ENCODE peak calls at places on chromosomes 2 and 18, in seven cellular contexts. One of them, this sample, is unnamed.

GRCh38 chr2:71618327-71619113 is 165.2 kb downstream of the DYSF start:
- DNase-seq in psoas muscle: peak; percentile 45
- DNase-seq in IMR-90: no peak
- DNase-seq in uterus: no peak
- DNase-seq in endodermal cell: peak; percentile 46
- DNase-seq in lung: peak; percentile 24
- DNase-seq in neural progenitor cell: no peak
- DNase-seq in this sample: peak; percentile 88

GRCh38 chr2:10978112-10978670 is 66.5 kb downstream of the KCNF1 start:
- DNase-seq in psoas muscle: no peak
- DNase-seq in IMR-90: no peak
- DNase-seq in uterus: no peak
- DNase-seq in endodermal cell: no peak
- DNase-seq in lung: no peak
- DNase-seq in neural progenitor cell: no peak
- DNase-seq in this sample: no peak

GRCh38 chr18:61127714-61128485 is 205.3 kb upstream of the CDH20 start:
- DNase-seq in psoas muscle: no peak
- DNase-seq in IMR-90: no peak
- DNase-seq in uterus: no peak
- DNase-seq in endodermal cell: peak; percentile 62
- DNase-seq in lung: no peak
- DNase-seq in neural progenitor cell: no peak
- DNase-seq in this sample: no peak

GRCh38 chr2:85438291-85439110 is 20.0 kb downstream of the SH2D6 start:
- DNase-seq in psoas muscle: peak; percentile 66
- DNase-seq in IMR-90: no peak
- DNase-seq in uterus: peak; percentile 59
- DNase-seq in endodermal cell: peak; percentile 79
- DNase-seq in lung: no peak
- DNase-seq in neural progenitor cell: no peak
- DNase-seq in this sample: no peak

GRCh38 chr18:2988041-2988794 is 24.7 kb downstream of the LPIN2 start:
- DNase-seq in psoas muscle: no peak
- DNase-seq in IMR-90: peak; percentile 82
- DNase-seq in uterus: no peak
- DNase-seq in endodermal cell: no peak
- DNase-seq in lung: no peak
- DNase-seq in neural progenitor cell: no peak
- DNase-seq in this sample: no peak

GRCh38 chr18:79853993-79854364 is 56.2 kb downstream of the KCNG2 start:
- DNase-seq in psoas muscle: peak; percentile 28
- DNase-seq in IMR-90: no peak
- DNase-seq in uterus: no peak
- DNase-seq in endodermal cell: peak; percentile 44
- DNase-seq in lung: no peak
- DNase-seq in neural progenitor cell: no peak
- DNase-seq in this sample: no peak

GRCh38 chr18:493974-494601 is 6.4 kb downstream of the COLEC12 start:
- DNase-seq in psoas muscle: no peak
- DNase-seq in IMR-90: peak; percentile 54
- DNase-seq in uterus: no peak
- DNase-seq in endodermal cell: no peak
- DNase-seq in lung: no peak
- DNase-seq in neural progenitor cell: peak; percentile 57
- DNase-seq in this sample: no peak

GRCh38 chr2:38554973-38555595 is 47.6 kb downstream of the HNRNPLL start:
- DNase-seq in psoas muscle: no peak
- DNase-seq in IMR-90: peak; percentile 33
- DNase-seq in uterus: no peak
- DNase-seq in endodermal cell: no peak
- DNase-seq in lung: no peak
- DNase-seq in neural progenitor cell: no peak
- DNase-seq in this sample: no peak

GRCh38 chr2:88697361-88698026 is 6.0 kb downstream of the RPIA start:
- DNase-seq in psoas muscle: no peak
- DNase-seq in IMR-90: no peak
- DNase-seq in uterus: no peak
- DNase-seq in endodermal cell: no peak
- DNase-seq in lung: no peak
- DNase-seq in neural progenitor cell: no peak
- DNase-seq in this sample: no peak

GRCh38 chr2:72973566-72974435 is 56.5 kb downstream of the EMX1 start:
- DNase-seq in psoas muscle: peak; percentile 49
- DNase-seq in IMR-90: peak; percentile 58
- DNase-seq in uterus: no peak
- DNase-seq in endodermal cell: peak; percentile 92
- DNase-seq in lung: no peak
- DNase-seq in neural progenitor cell: peak; percentile 89
- DNase-seq in this sample: no peak

GRCh38 chr2:55668956-55669355 is 24.7 kb downstream of the PNPT1 start:
- DNase-seq in psoas muscle: no peak
- DNase-seq in IMR-90: no peak
- DNase-seq in uterus: no peak
- DNase-seq in endodermal cell: no peak
- DNase-seq in lung: no peak
- DNase-seq in neural progenitor cell: no peak
- DNase-seq in this sample: no peak

GRCh38 chr18:21682276-21683051 is 22.1 kb downstream of the ABHD3 start:
- DNase-seq in psoas muscle: no peak
- DNase-seq in IMR-90: peak; percentile 67
- DNase-seq in uterus: no peak
- DNase-seq in endodermal cell: no peak
- DNase-seq in lung: no peak
- DNase-seq in neural progenitor cell: peak; percentile 68
- DNase-seq in this sample: no peak

GRCh38 chr2:138744709-138745108 is 35.5 kb downstream of the NXPH2 start:
- DNase-seq in psoas muscle: no peak
- DNase-seq in IMR-90: no peak
- DNase-seq in uterus: no peak
- DNase-seq in endodermal cell: no peak
- DNase-seq in lung: no peak
- DNase-seq in neural progenitor cell: no peak
- DNase-seq in this sample: no peak

GRCh38 chr2:28751956-28752607 is 452 bp downstream of the PPP1CB start:
- DNase-seq in psoas muscle: peak; percentile 68
- DNase-seq in IMR-90: no peak
- DNase-seq in uterus: no peak
- DNase-seq in endodermal cell: no peak
- DNase-seq in lung: no peak
- DNase-seq in neural progenitor cell: peak; percentile 89
- DNase-seq in this sample: no peak

GRCh38 chr2:189157431-189157830 is 22.1 kb downstream of the COL5A2 start:
- DNase-seq in psoas muscle: no peak
- DNase-seq in IMR-90: peak; percentile 37
- DNase-seq in uterus: no peak
- DNase-seq in endodermal cell: no peak
- DNase-seq in lung: no peak
- DNase-seq in neural progenitor cell: no peak
- DNase-seq in this sample: no peak
- H3K4me1 ChIP-seq in psoas muscle: no peaks in the 10 kb centered on the region
- H3K4me1 ChIP-seq in IMR-90: peaks cover 11% of the 10 kb centered on the region
- H3K4me1 ChIP-seq in uterus: no peaks in the 10 kb centered on the region
- H3K4me1 ChIP-seq in endodermal cell: no peaks in the 10 kb centered on the region
- H3K4me1 ChIP-seq in lung: no peaks in the 10 kb centered on the region
- H3K4me1 ChIP-seq in neural progenitor cell: no peaks in the 10 kb centered on the region
- H3K4me1 ChIP-seq in this sample: peaks cover 36% of the 10 kb centered on the region

GRCh38 chr2:96843538-96844268 is at the start of gene ANKRD23:
- DNase-seq in psoas muscle: peak; percentile 92
- DNase-seq in IMR-90: no peak
- DNase-seq in uterus: no peak
- DNase-seq in endodermal cell: no peak
- DNase-seq in lung: no peak
- DNase-seq in neural progenitor cell: no peak
- DNase-seq in this sample: no peak

GRCh38 chr2:96842600-96842999 is 1.2 kb downstream of the ANKRD23 start:
- DNase-seq in psoas muscle: peak; percentile 96
- DNase-seq in IMR-90: no peak
- DNase-seq in uterus: no peak
- DNase-seq in endodermal cell: no peak
- DNase-seq in lung: no peak
- DNase-seq in neural progenitor cell: no peak
- DNase-seq in this sample: no peak

GRCh38 chr2:96848264-96848663 is 4.4 kb upstream of the ANKRD23 start:
- DNase-seq in psoas muscle: no peak
- DNase-seq in IMR-90: no peak
- DNase-seq in uterus: no peak
- DNase-seq in endodermal cell: peak; percentile 41
- DNase-seq in lung: no peak
- DNase-seq in neural progenitor cell: no peak
- DNase-seq in this sample: no peak

GRCh38 chr2:96844405-96844808 is 586 bp upstream of the ANKRD23 start:
- DNase-seq in psoas muscle: no peak
- DNase-seq in IMR-90: no peak
- DNase-seq in uterus: no peak
- DNase-seq in endodermal cell: no peak
- DNase-seq in lung: no peak
- DNase-seq in neural progenitor cell: no peak
- DNase-seq in this sample: no peak

DNA sequence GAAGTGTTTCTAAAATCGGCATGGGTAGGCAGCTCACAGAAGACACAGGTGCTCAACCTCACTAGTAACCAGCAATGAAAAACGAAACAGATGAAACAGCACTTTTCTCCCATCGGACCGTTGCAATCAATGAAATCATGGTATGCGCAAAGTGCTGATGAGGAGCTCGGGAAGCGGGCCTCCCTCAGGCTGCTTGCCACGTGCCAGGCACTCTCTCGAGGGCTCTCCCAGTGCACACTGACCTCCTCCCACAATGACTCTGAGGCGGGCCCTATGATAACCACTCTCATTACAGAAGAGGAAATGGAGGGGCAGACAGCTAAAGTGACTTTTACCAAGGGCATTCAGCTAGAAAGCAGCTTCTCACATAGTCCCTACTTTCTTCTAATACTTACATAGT is 3.8 kb upstream of the ANKRD23 start:
- DNase-seq in psoas muscle: no peak
- DNase-seq in IMR-90: no peak
- DNase-seq in uterus: no peak
- DNase-seq in endodermal cell: no peak
- DNase-seq in lung: no peak
- DNase-seq in neural progenitor cell: no peak
- DNase-seq in this sample: no peak
- H3K36me3 ChIP-seq in psoas muscle: peaks cover 2% of the 10 kb centered on the region
- H3K36me3 ChIP-seq in IMR-90: peaks cover 21% of the 10 kb centered on the region
- H3K36me3 ChIP-seq in uterus: no peaks in the 10 kb centered on the region
- H3K36me3 ChIP-seq in endodermal cell: peaks cover 33% of the 10 kb centered on the region
- H3K36me3 ChIP-seq in lung: peaks cover 15% of the 10 kb centered on the region
- H3K36me3 ChIP-seq in neural progenitor cell: no peaks in the 10 kb centered on the region
- H3K36me3 ChIP-seq in this sample: peaks cover 44% of the 10 kb centered on the region

GRCh38 chr2:217807025-217807424 is 195.8 kb downstream of the TNS1 start:
- DNase-seq in psoas muscle: no peak
- DNase-seq in IMR-90: no peak
- DNase-seq in uterus: no peak
- DNase-seq in endodermal cell: no peak
- DNase-seq in lung: no peak
- DNase-seq in neural progenitor cell: no peak
- DNase-seq in this sample: no peak

GRCh38 chr2:217804786-217805678 is 197.8 kb downstream of the TNS1 start:
- DNase-seq in psoas muscle: peak; percentile 56
- DNase-seq in IMR-90: no peak
- DNase-seq in uterus: peak; percentile 24
- DNase-seq in endodermal cell: no peak
- DNase-seq in lung: no peak
- DNase-seq in neural progenitor cell: peak; percentile 25
- DNase-seq in this sample: no peak

GRCh38 chr2:217804338-217804737 is 198.5 kb downstream of the TNS1 start:
- DNase-seq in psoas muscle: peak; percentile 52
- DNase-seq in IMR-90: no peak
- DNase-seq in uterus: peak; percentile 25
- DNase-seq in endodermal cell: peak; percentile 89
- DNase-seq in lung: no peak
- DNase-seq in neural progenitor cell: no peak
- DNase-seq in this sample: no peak

GRCh38 chr2:217806480-217806760 is 196.4 kb downstream of the TNS1 start:
- DNase-seq in psoas muscle: peak; percentile 50
- DNase-seq in IMR-90: no peak
- DNase-seq in uterus: no peak
- DNase-seq in endodermal cell: no peak
- DNase-seq in lung: no peak
- DNase-seq in neural progenitor cell: no peak
- DNase-seq in this sample: no peak

DNA sequence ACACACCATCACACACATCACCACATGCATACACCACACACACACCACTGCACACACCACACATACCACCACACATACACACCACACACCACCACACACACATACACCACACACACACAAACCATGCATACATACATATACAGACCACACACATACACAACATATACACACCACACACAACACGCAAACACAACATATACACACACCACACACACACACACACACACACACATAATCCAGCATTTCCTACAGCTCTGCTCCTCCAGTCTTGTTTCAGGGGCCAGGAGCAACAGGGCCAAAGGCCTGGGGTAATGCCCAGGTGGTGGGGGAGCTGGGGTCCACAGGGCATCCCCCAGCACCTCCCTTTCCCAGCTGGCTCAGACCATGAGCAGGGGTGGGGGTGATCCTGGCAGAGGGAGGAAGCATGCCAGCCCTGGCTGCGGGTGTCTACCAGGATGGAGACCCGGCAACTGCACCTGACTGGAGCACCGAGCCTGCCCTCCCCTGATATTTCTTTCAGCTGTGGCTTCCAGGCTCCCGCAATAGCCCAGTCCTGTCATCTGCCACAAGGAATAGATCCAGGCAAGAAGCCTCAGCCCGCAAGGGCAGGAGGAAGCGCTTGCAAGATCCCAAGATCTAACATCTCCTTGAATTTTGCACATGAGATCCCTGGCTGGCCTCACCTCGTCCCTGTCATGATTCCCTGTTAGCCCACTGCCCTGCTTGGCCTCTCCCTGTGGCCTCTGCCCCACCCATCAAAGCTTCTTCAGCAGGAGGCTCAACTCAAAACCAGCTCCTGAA is 196.9 kb downstream of the TNS1 start:
- DNase-seq in psoas muscle: peak; percentile 72
- DNase-seq in IMR-90: no peak
- DNase-seq in uterus: no peak
- DNase-seq in endodermal cell: no peak
- DNase-seq in lung: no peak
- DNase-seq in neural progenitor cell: no peak
- DNase-seq in this sample: no peak
- H3K4me1 ChIP-seq in psoas muscle: peaks cover 26% of the 10 kb centered on the region
- H3K4me1 ChIP-seq in IMR-90: peaks cover 2% of the 10 kb centered on the region
- H3K4me1 ChIP-seq in uterus: no peaks in the 10 kb centered on the region
- H3K4me1 ChIP-seq in endodermal cell: no peaks in the 10 kb centered on the region
- H3K4me1 ChIP-seq in lung: peaks cover 3% of the 10 kb centered on the region
- H3K4me1 ChIP-seq in neural progenitor cell: no peaks in the 10 kb centered on the region
- H3K4me1 ChIP-seq in this sample: peaks cover 42% of the 10 kb centered on the region

GRCh38 chr18:27202771-27203170 is 17.7 kb upstream of the CHST9 start:
- DNase-seq in psoas muscle: no peak
- DNase-seq in IMR-90: no peak
- DNase-seq in uterus: no peak
- DNase-seq in endodermal cell: no peak
- DNase-seq in lung: no peak
- DNase-seq in neural progenitor cell: no peak
- DNase-seq in this sample: no peak

DNA sequence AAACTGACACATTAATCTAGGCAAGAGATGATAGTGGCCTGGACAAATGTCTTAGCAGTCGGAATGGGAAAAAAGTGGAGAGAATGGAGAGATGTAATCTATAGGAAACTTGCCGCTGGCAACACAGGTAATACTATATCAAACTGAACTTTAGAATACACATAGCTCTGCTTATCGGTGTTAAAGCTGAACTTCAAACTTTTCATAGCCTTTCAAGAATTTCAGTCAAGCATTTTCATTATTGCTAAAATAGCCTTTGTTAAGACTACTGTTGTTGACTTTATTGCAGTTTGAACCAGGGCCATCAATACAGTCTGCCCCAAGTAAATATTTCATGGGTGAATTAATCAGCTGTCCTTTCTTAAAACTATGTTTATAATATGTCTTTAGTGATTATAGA is 12.9 kb upstream of the CHST9 start:
- DNase-seq in psoas muscle: no peak
- DNase-seq in IMR-90: no peak
- DNase-seq in uterus: no peak
- DNase-seq in endodermal cell: no peak
- DNase-seq in lung: no peak
- DNase-seq in neural progenitor cell: no peak
- DNase-seq in this sample: no peak
- H3K36me3 ChIP-seq in psoas muscle: no peaks in the 10 kb centered on the region
- H3K36me3 ChIP-seq in IMR-90: no peaks in the 10 kb centered on the region
- H3K36me3 ChIP-seq in uterus: no peaks in the 10 kb centered on the region
- H3K36me3 ChIP-seq in endodermal cell: no peaks in the 10 kb centered on the region
- H3K36me3 ChIP-seq in lung: no peaks in the 10 kb centered on the region
- H3K36me3 ChIP-seq in neural progenitor cell: no peaks in the 10 kb centered on the region
- H3K36me3 ChIP-seq in this sample: no peaks in the 10 kb centered on the region